ENCODE peak calls at places on chromosomes 4 and X, in six cellular contexts. J, A, Q, D, E and W are unnamed samples.

GRCh38 chr4:62495039-62495438 is 1294.9 kb downstream of the ADGRL3 start:
- DNase-seq in J (no peak), A (no peak), Q (no peak), D (no peak), E (no peak), W (no peak)

GRCh38 chr4:175109933-175110332 is 191.8 kb downstream of the ADAM29 start:
- DNase-seq in J (no peak), A (no peak), Q (no peak), D (no peak), E (no peak), W (no peak)

GRCh38 chrX:107526141-107526540 is 76.7 kb downstream of the FRMPD3 start:
- DNase-seq in J (no peak), A (no peak), Q (no peak), D (no peak), E (no peak), W (no peak)

GRCh38 chrX:106898462-106898861 is 4.7 kb downstream of the RIPPLY1 start:
- DNase-seq in J (peak), A (peak), Q (peak), D (peak), E (no peak), W (peak)

GRCh38 chr4:152594981-152595916 is 59.4 kb upstream of the FBXW7 start:
- DNase-seq in J (peak), A (peak), Q (no peak), D (no peak), E (no peak), W (no peak)

GRCh38 chr4:168618577-168619265 is 121.9 kb downstream of the PALLD start:
- DNase-seq in J (no peak), A (no peak), Q (no peak), D (peak), E (no peak), W (no peak)

GRCh38 chr4:98673282-98673644 is 14.9 kb upstream of the TSPAN5 start:
- DNase-seq in J (no peak), A (no peak), Q (no peak), D (no peak), E (no peak), W (no peak)

GRCh38 chrX:28584025-28584424 is 3.2 kb upstream of the IL1RAPL1 start:
- DNase-seq in J (no peak), A (no peak), Q (no peak), D (no peak), E (no peak), W (no peak)

GRCh38 chrX:42948723-42949122 is 170.8 kb upstream of the PPP1R2C start:
- DNase-seq in J (no peak), A (no peak), Q (no peak), D (no peak), E (no peak), W (no peak)

GRCh38 chr4:177441061-177441802 is 1.0 kb downstream of the AGA start:
- DNase-seq in J (peak), A (no peak), Q (no peak), D (no peak), E (no peak), W (no peak)